ENCODE peak calls at places on chromosomes 3 and 15, in six cellular contexts. One of them, this sample, is unnamed.

GRCh38 chr3:152192936-152193672 is 75.6 kb upstream of the MBNL1 start:
- DNase-seq in A549: no peak
- DNase-seq in GM12878: no peak
- DNase-seq in HepG2: no peak
- DNase-seq in K562: no peak
- DNase-seq in IMR-90: no peak
- DNase-seq in this sample: no peak

GRCh38 chr3:182424006-182424405 is 369.3 kb upstream of the ATP11B start:
- DNase-seq in A549: no peak
- DNase-seq in GM12878: no peak
- DNase-seq in HepG2: no peak
- DNase-seq in K562: no peak
- DNase-seq in IMR-90: no peak
- DNase-seq in this sample: no peak

GRCh38 chr3:140068512-140068911 is 133.5 kb downstream of the CLSTN2 start:
- DNase-seq in A549: no peak
- DNase-seq in GM12878: no peak
- DNase-seq in HepG2: no peak
- DNase-seq in K562: no peak
- DNase-seq in IMR-90: no peak
- DNase-seq in this sample: no peak

GRCh38 chr3:114363554-114364202 is 69.8 kb downstream of the TIGIT start:
- DNase-seq in A549: peak
- DNase-seq in GM12878: no peak
- DNase-seq in HepG2: no peak
- DNase-seq in K562: no peak
- DNase-seq in IMR-90: peak
- DNase-seq in this sample: no peak

GRCh38 chr15:91263632-91264477 is 163.8 kb downstream of the SV2B start:
- DNase-seq in A549: no peak
- DNase-seq in GM12878: no peak
- DNase-seq in HepG2: no peak
- DNase-seq in K562: no peak
- DNase-seq in IMR-90: peak
- DNase-seq in this sample: no peak

GRCh38 chr15:49718234-49718633 is 97.4 kb downstream of the DTWD1 start:
- DNase-seq in A549: no peak
- DNase-seq in GM12878: no peak
- DNase-seq in HepG2: no peak
- DNase-seq in K562: no peak
- DNase-seq in IMR-90: peak
- DNase-seq in this sample: no peak

GRCh38 chr3:40333416-40333815 is 23.9 kb downstream of the EIF1B start:
- DNase-seq in A549: no peak
- DNase-seq in GM12878: no peak
- DNase-seq in HepG2: no peak
- DNase-seq in K562: no peak
- DNase-seq in IMR-90: no peak
- DNase-seq in this sample: no peak

GRCh38 chr3:150868282-150868681 is 37.0 kb downstream of the MINDY4B start:
- DNase-seq in A549: peak
- DNase-seq in GM12878: no peak
- DNase-seq in HepG2: no peak
- DNase-seq in K562: no peak
- DNase-seq in IMR-90: no peak
- DNase-seq in this sample: no peak

GRCh38 chr15:62649793-62650420 is 392.6 kb upstream of the TPM1 start:
- DNase-seq in A549: no peak
- DNase-seq in GM12878: peak
- DNase-seq in HepG2: no peak
- DNase-seq in K562: no peak
- DNase-seq in IMR-90: peak
- DNase-seq in this sample: no peak

GRCh38 chr3:56681963-56682457 is 1.1 kb downstream of the TASOR start:
- DNase-seq in A549: no peak
- DNase-seq in GM12878: no peak
- DNase-seq in HepG2: no peak
- DNase-seq in K562: no peak
- DNase-seq in IMR-90: no peak
- DNase-seq in this sample: no peak

GRCh38 chr3:122515856-122516255 is 1.1 kb upstream of the KPNA1 start:
- DNase-seq in A549: no peak
- DNase-seq in GM12878: no peak
- DNase-seq in HepG2: peak
- DNase-seq in K562: no peak
- DNase-seq in IMR-90: no peak
- DNase-seq in this sample: no peak

GRCh38 chr3:156723182-156723619 is 48.8 kb downstream of the TIPARP start:
- DNase-seq in A549: no peak
- DNase-seq in GM12878: no peak
- DNase-seq in HepG2: no peak
- DNase-seq in K562: no peak
- DNase-seq in IMR-90: peak
- DNase-seq in this sample: no peak

GRCh38 chr3:169112153-169112892 is 551.2 kb downstream of the MECOM start:
- DNase-seq in A549: no peak
- DNase-seq in GM12878: no peak
- DNase-seq in HepG2: peak
- DNase-seq in K562: no peak
- DNase-seq in IMR-90: peak
- DNase-seq in this sample: no peak

GRCh38 chr15:57398336-57398735 is 22.0 kb downstream of the CGNL1 start:
- DNase-seq in A549: no peak
- DNase-seq in GM12878: no peak
- DNase-seq in HepG2: no peak
- DNase-seq in K562: no peak
- DNase-seq in IMR-90: no peak
- DNase-seq in this sample: no peak

DNA sequence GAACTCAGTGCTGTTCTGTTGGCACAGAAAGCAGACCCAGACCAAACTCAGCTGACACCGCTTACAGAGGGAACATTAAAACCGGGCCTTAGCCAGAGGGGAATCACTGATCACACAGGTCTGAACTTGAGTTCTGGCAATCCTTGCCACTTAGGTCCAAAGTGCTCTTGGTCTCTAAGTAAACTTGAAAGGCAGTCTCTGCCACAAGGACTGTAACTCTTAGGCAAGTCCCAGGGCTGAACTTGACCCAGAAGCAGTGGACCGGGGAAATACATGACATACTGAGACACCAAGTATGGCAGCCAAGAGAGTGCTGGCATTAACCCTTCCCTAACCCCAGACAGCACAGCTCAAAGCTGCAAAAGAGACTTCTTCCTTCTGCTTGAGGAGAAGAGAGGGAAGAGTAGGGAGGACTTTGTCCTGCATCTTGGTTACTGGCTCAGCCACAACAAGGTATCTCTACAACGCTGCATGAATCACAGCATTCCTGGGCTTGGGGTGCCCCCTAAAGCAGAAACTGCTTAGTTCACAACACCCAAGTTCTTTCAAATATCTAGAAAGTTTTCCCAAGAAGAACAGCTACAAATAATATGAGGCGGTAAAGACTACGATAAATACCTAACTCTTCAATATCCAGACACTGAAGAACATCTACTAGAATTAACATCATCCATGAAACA is 32.5 kb downstream of the NAALADL2 start:
- DNase-seq in A549: peak
- DNase-seq in GM12878: no peak
- DNase-seq in HepG2: no peak
- DNase-seq in K562: no peak
- DNase-seq in IMR-90: peak
- DNase-seq in this sample: no peak
- TF ChIP-seq BHLHE40 in A549: no peak
- TF ChIP-seq BHLHE40 in GM12878: no peak
- TF ChIP-seq BHLHE40 in HepG2: no peak
- TF ChIP-seq BHLHE40 in K562: no peak
- TF ChIP-seq BHLHE40 in IMR-90: no peak
- TF ChIP-seq BHLHE40 in this sample: no peak

GRCh38 chr3:197083486-197083885 is 53.9 kb upstream of the MELTF start:
- DNase-seq in A549: peak
- DNase-seq in GM12878: no peak
- DNase-seq in HepG2: no peak
- DNase-seq in K562: no peak
- DNase-seq in IMR-90: peak
- DNase-seq in this sample: no peak
- TF ChIP-seq BHLHE40 in A549: no peak
- TF ChIP-seq BHLHE40 in GM12878: no peak
- TF ChIP-seq BHLHE40 in HepG2: no peak
- TF ChIP-seq BHLHE40 in K562: no peak
- TF ChIP-seq BHLHE40 in IMR-90: no peak
- TF ChIP-seq BHLHE40 in this sample: no peak

DNA sequence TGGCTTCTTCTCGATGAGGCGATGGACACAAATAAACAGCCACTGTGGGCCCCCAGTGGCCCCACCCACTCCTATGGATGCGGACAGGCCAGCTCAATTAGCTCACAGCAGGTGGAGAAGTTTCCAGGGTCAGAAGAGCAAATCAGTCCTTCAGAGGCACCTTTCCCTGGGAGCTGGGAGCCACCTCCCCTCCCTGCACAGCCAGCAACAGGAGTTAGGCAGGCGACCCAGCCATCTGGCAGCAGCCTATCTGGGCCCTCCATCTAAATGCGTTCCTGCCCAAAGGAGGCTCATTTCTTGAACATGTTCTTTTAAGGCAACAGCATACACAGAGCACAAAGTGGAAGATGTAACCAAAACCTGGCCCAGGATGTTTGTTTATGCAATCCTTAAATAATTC is 211.9 kb upstream of the ARRDC4 start:
- DNase-seq in A549: no peak
- DNase-seq in GM12878: no peak
- DNase-seq in HepG2: no peak
- DNase-seq in K562: no peak
- DNase-seq in IMR-90: no peak
- DNase-seq in this sample: no peak
- TF ChIP-seq BHLHE40 in A549: no peak
- TF ChIP-seq BHLHE40 in GM12878: no peak
- TF ChIP-seq BHLHE40 in HepG2: no peak
- TF ChIP-seq BHLHE40 in K562: no peak
- TF ChIP-seq BHLHE40 in IMR-90: no peak
- TF ChIP-seq BHLHE40 in this sample: no peak

GRCh38 chr3:141349711-141350110 is 18.6 kb upstream of the ZBTB38 start:
- DNase-seq in A549: no peak
- DNase-seq in GM12878: no peak
- DNase-seq in HepG2: no peak
- DNase-seq in K562: no peak
- DNase-seq in IMR-90: no peak
- DNase-seq in this sample: no peak

GRCh38 chr3:141345951-141346817 is 22.1 kb upstream of the ZBTB38 start:
- DNase-seq in A549: no peak
- DNase-seq in GM12878: no peak
- DNase-seq in HepG2: no peak
- DNase-seq in K562: no peak
- DNase-seq in IMR-90: no peak
- DNase-seq in this sample: no peak

GRCh38 chr3:141346839-141347238 is 21.5 kb upstream of the ZBTB38 start:
- DNase-seq in A549: no peak
- DNase-seq in GM12878: no peak
- DNase-seq in HepG2: no peak
- DNase-seq in K562: no peak
- DNase-seq in IMR-90: peak
- DNase-seq in this sample: no peak

GRCh38 chr3:141345528-141345927 is 22.8 kb upstream of the ZBTB38 start:
- DNase-seq in A549: no peak
- DNase-seq in GM12878: no peak
- DNase-seq in HepG2: no peak
- DNase-seq in K562: no peak
- DNase-seq in IMR-90: no peak
- DNase-seq in this sample: no peak

GRCh38 chr3:141348848-141349247 is 19.5 kb upstream of the ZBTB38 start:
- DNase-seq in A549: no peak
- DNase-seq in GM12878: no peak
- DNase-seq in HepG2: no peak
- DNase-seq in K562: no peak
- DNase-seq in IMR-90: no peak
- DNase-seq in this sample: no peak
- TF ChIP-seq BHLHE40 in A549: no peak
- TF ChIP-seq BHLHE40 in GM12878: no peak
- TF ChIP-seq BHLHE40 in HepG2: no peak
- TF ChIP-seq BHLHE40 in K562: no peak
- TF ChIP-seq BHLHE40 in IMR-90: no peak
- TF ChIP-seq BHLHE40 in this sample: no peak

DNA sequence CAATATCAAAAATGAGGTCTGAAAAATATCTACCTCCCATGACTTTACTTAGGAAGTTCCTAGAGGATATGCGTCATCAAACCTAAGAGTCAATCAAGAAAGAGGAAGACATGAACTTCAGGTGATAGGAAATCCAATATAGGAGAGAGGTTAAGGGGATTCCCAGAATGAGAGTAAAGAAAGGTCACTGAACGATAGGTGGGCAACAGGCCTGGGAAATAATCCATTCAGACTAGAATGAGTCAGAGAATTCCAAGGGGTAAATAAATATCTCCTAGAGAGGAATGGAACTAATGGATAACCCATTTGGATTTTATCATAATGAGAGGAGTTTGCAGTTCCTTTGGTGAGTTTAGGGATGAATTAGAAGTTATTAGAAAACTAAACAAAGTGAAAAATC is 131.1 kb upstream of the NUDT16 start:
- DNase-seq in A549: peak
- DNase-seq in GM12878: no peak
- DNase-seq in HepG2: no peak
- DNase-seq in K562: no peak
- DNase-seq in IMR-90: no peak
- DNase-seq in this sample: no peak
- TF ChIP-seq BHLHE40 in A549: no peak
- TF ChIP-seq BHLHE40 in GM12878: no peak
- TF ChIP-seq BHLHE40 in HepG2: no peak
- TF ChIP-seq BHLHE40 in K562: no peak
- TF ChIP-seq BHLHE40 in IMR-90: no peak
- TF ChIP-seq BHLHE40 in this sample: no peak

GRCh38 chr3:134483195-134483890 is 2.4 kb downstream of the ANAPC13 start:
- DNase-seq in A549: no peak
- DNase-seq in GM12878: no peak
- DNase-seq in HepG2: no peak
- DNase-seq in K562: no peak
- DNase-seq in IMR-90: peak
- DNase-seq in this sample: no peak
- TF ChIP-seq BHLHE40 in A549: no peak
- TF ChIP-seq BHLHE40 in GM12878: no peak
- TF ChIP-seq BHLHE40 in HepG2: no peak
- TF ChIP-seq BHLHE40 in K562: no peak
- TF ChIP-seq BHLHE40 in IMR-90: peak
- TF ChIP-seq BHLHE40 in this sample: no peak

GRCh38 chr3:18046131-18046530 is 303.7 kb upstream of the TBC1D5 start:
- DNase-seq in A549: no peak
- DNase-seq in GM12878: no peak
- DNase-seq in HepG2: no peak
- DNase-seq in K562: no peak
- DNase-seq in IMR-90: no peak
- DNase-seq in this sample: no peak
- TF ChIP-seq BHLHE40 in A549: no peak
- TF ChIP-seq BHLHE40 in GM12878: no peak
- TF ChIP-seq BHLHE40 in HepG2: no peak
- TF ChIP-seq BHLHE40 in K562: no peak
- TF ChIP-seq BHLHE40 in IMR-90: no peak
- TF ChIP-seq BHLHE40 in this sample: no peak

This sample was measured in HEK293T.